ENCODE peak calls at places on chromosomes 5 and 9, in four cellular contexts. O is ovary, N is astrocyte, H is GM23338. Y is an unnamed sample.

GRCh38 chr5:133785182-133785581 is 172.8 kb upstream of the FSTL4 start:
- DNase-seq in O (no peak), N (no peak), H (peak), Y (no peak)

GRCh38 chr9:78097541-78097940 is 65.9 kb upstream of the GNAQ start:
- DNase-seq in O (no peak), N (no peak), H (no peak), Y (no peak)

GRCh38 chr9:69605406-69605805 is 66.8 kb downstream of the APBA1 start:
- DNase-seq in O (no peak), N (no peak), H (no peak), Y (no peak)

GRCh38 chr5:132313378-132313777 is 19.2 kb downstream of the SLC22A4 start:
- DNase-seq in O (no peak), N (no peak), H (no peak), Y (no peak)

GRCh38 chr9:37753489-37754190 is at the start of gene TRMT10B:
- DNase-seq in O (peak), N (peak), H (peak), Y (peak)

GRCh38 chr5:89695371-89695770 is 714.2 kb downstream of the CETN3 start:
- DNase-seq in O (no peak), N (no peak), H (peak), Y (no peak)

GRCh38 chr9:82513242-82513750 is 524.7 kb downstream of the SPATA31D1 start:
- DNase-seq in O (peak), N (peak), H (no peak), Y (no peak)

GRCh38 chr9:14183001-14183400 is 130.9 kb downstream of the NFIB start:
- DNase-seq in O (no peak), N (no peak), H (no peak), Y (no peak)

GRCh38 chr5:136275601-136276000 is 82.6 kb upstream of the SMIM32 start:
- DNase-seq in O (no peak), N (no peak), H (no peak), Y (no peak)

GRCh38 chr5:131209506-131210191 is 38.9 kb downstream of the LYRM7 start:
- DNase-seq in O (no peak), N (no peak), H (peak), Y (peak)

GRCh38 chr5:178797101-178797521 is 62.6 kb upstream of the ZNF354B start:
- DNase-seq in O (no peak), N (no peak), H (no peak), Y (no peak)

GRCh38 chr9:129688285-129689043 is 23.0 kb downstream of the PRRX2 start:
- DNase-seq in O (no peak), N (no peak), H (no peak), Y (no peak)

GRCh38 chr5:40428129-40428528 is 251.6 kb upstream of the PTGER4 start:
- DNase-seq in O (no peak), N (peak), H (no peak), Y (no peak)

GRCh38 chr9:545480-545879 is 296.0 kb upstream of the DMRT1 start:
- DNase-seq in O (no peak), N (peak), H (no peak), Y (no peak)

GRCh38 chr5:77145666-77146065 is 58.6 kb upstream of the ZBED3 start:
- DNase-seq in O (no peak), N (peak), H (no peak), Y (no peak)

GRCh38 chr9:4303002-4303401 is 3.1 kb upstream of the GLIS3 start:
- DNase-seq in O (no peak), N (peak), H (no peak), Y (no peak)

GRCh38 chr9:74760031-74760700 is 127.6 kb downstream of the TRPM6 start:
- DNase-seq in O (no peak), N (peak), H (no peak), Y (no peak)

GRCh38 chr9:107606149-107606790 is 116.7 kb upstream of the KLF4 start:
- DNase-seq in O (no peak), N (no peak), H (no peak), Y (no peak)

GRCh38 chr5:135069016-135069770 is 35.2 kb upstream of the PITX1 start:
- DNase-seq in O (no peak), N (no peak), H (no peak), Y (no peak)

GRCh38 chr5:109759304-109759703 is 69.6 kb downstream of the MAN2A1 start:
- DNase-seq in O (no peak), N (no peak), H (no peak), Y (no peak)

GRCh38 chr5:42228279-42228678 is 195.0 kb upstream of the GHR start:
- DNase-seq in O (no peak), N (no peak), H (no peak), Y (no peak)

GRCh38 chr9:77744877-77745435 is 96.8 kb upstream of the GNA14 start:
- DNase-seq in O (no peak), N (no peak), H (peak), Y (no peak)

GRCh38 chr9:18404482-18405029 is 69.4 kb upstream of the ADAMTSL1 start:
- DNase-seq in O (no peak), N (no peak), H (no peak), Y (no peak)

GRCh38 chr9:113464286-113464660 is 746 bp downstream of the RGS3 start:
- DNase-seq in O (no peak), N (no peak), H (no peak), Y (no peak)
- TF ChIP-seq CTCF in O (no peak), N (no peak), H (no peak), Y (no peak)

GRCh38 chr5:138352722-138353549 is 451 bp downstream of the KDM3B start:
- DNase-seq in O (peak), N (peak), H (peak), Y (peak)
- TF ChIP-seq CTCF in O (peak), N (no peak), H (peak), Y (peak)

DNA sequence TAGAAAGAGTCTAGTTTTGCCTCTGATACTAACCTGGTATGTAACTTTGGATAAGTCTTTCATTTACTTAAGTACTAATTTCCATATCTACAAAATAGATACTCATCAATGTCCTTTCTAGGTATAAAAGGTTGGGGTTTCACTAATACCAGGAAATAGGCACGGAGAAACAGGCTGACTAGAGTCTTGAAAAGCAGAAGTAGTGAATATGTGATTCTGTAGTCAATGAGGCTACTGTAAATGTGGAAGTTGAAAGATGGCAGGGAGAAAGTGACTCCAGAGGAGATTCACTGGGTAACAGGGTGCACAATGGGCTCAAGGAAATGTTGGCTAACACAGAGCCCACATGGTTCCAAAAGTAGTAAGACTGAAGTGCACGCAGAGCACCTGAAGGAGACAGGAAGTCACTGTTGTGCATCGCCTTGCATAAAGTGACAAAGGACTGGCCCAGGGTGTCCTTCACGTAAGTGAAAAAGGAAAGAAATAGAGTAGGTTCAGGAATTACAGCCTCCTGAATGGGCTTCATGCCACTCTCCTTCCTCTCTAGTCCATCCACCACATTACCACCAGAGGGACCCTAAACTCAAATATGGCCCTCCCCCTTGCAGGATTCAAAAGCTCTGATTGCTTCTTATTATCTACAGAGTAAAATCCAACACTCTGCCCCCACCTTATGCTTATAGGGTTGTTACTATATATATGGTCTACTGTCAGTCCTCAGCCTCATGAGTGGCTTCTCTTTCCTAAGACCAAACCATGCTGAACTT is 288.0 kb upstream of the SMARCA2 start:
- DNase-seq in O (no peak), N (no peak), H (peak), Y (no peak)
- TF ChIP-seq CTCF in O (no peak), N (no peak), H (peak), Y (peak)

GRCh38 chr9:2241875-2242741 is 227.0 kb downstream of the SMARCA2 start:
- DNase-seq in O (peak), N (peak), H (peak), Y (peak)
- TF ChIP-seq CTCF in O (no peak), N (no peak), H (no peak), Y (no peak)

GRCh38 chr5:97172227-97172626 is 10.8 kb downstream of the RIOK2 start:
- DNase-seq in O (no peak), N (no peak), H (no peak), Y (no peak)
- TF ChIP-seq CTCF in O (no peak), N (no peak), H (no peak), Y (no peak)

DNA sequence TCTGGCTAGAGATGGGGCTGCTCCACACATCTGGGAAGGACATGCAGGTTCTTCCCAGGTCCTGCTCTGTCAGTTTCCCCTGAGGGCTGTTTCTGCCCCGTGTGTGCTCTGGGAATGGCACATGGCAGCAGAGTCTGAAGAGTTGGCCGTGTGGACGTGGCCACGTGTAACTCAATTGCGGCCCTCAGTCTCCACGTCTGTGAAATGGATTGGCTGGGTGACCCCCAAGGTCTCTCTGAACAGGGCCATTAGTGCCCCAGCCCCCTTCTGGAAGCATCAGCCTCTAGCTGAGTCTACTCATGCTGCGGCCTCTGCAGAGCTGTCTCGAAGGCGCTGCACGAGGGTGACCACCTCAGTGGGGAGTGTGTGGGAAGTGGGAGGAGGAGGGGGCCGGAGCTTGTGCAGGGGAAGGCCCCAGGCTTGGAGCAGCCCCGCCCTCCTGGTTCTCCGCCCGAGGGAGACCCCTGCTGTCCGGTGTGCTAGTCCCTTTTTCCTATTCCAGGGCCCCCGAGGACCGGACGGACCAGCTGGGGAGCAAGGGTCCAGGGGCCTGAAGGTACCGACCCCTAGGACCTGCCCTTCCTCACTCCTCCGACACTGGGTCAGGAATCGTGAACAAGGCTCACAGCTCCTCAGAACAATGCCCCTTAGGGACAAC is 58.9 kb upstream of the ORM1 start:
- DNase-seq in O (peak), N (no peak), H (peak), Y (no peak)
- TF ChIP-seq CTCF in O (no peak), N (no peak), H (peak), Y (peak)

GRCh38 chr5:139814191-139814601 is 18.6 kb downstream of the PSD2 start:
- DNase-seq in O (no peak), N (no peak), H (no peak), Y (no peak)
- TF ChIP-seq CTCF in O (no peak), N (no peak), H (no peak), Y (no peak)

DNA sequence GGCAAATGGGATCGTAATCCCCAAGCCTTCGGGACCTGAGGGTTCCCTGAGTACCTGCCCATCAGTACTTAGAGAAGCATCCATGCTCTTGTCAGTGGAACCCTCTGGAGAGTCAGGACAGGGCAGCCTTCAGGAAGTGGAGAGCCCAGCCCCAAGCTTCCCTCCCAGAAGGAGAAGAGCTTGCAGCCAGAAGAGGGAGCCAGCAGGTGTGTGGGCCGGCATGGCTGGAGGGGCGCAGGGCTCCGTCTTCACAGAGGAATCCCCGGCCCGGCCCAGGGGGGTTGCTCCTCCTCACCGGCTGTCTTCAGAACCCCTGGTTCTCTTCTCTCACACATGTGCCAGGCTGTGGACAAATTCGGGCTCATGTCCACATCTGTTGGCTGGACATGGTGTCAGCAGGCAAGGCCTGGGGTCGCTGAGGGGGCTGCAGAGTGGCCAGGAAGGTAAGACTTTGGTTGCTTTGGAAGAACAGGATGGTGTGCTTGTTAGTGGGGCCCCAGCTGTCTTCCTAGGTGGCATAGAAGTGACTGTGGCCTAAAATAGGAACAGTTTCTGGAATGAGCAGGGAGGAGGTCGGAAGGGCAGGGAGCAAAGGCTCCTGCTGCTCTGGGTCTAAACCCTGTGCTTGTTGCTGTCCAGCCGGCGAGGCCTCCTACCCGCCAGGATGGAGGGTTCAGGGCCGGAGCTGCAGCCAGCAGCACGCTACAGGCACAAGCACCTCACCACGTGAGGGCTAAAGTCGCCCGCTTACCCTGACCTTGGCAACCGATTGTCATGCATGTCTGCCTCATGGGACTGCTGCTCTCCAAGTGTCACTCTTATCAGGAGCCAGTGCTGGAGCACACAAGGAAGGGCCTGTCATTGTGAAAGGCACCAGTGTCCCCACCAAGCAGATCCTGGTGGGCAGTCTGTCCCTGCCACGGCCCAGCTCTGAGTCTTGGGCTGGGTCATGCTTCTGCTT is 58.7 kb upstream of the RXRA start:
- DNase-seq in O (no peak), N (no peak), H (peak), Y (peak)
- TF ChIP-seq CTCF in O (no peak), N (no peak), H (peak), Y (peak)

GRCh38 chr5:66742083-66742895 is 146.1 kb downstream of the MAST4 start:
- DNase-seq in O (peak), N (no peak), H (peak), Y (no peak)
- TF ChIP-seq CTCF in O (no peak), N (no peak), H (peak), Y (peak)

Y was measured in GM13977.